ENCODE peak calls at places on chromosomes 4 and X, in four cellular contexts. I, D, N and J are unnamed samples. For H3K4me1, the result is how much of the 10 kb centered on the place peaks cover.

GRCh38 chr4:174522183-174523002 is at the start of gene HPGD:
- DNase-seq in I (no peak), D (peak), N (no peak), J (peak)

GRCh38 chr4:182065255-182065654 is 177.9 kb upstream of the TENM3 start:
- DNase-seq in I (no peak), D (no peak), N (no peak), J (no peak)

GRCh38 chrX:27039332-27039731 is 423.8 kb downstream of the PPP4R3C start:
- DNase-seq in I (no peak), D (no peak), N (no peak), J (no peak)

GRCh38 chrX:47170861-47171692 is 22.6 kb upstream of the UBA1 start:
- DNase-seq in I (no peak), D (no peak), N (no peak), J (no peak)

GRCh38 chrX:15838017-15838416 is 16.6 kb downstream of the AP1S2 start:
- DNase-seq in I (no peak), D (peak), N (no peak), J (no peak)

GRCh38 chrX:154374361-154375155 is at the start of gene FLNA:
- DNase-seq in I (no peak), D (peak), N (peak), J (no peak)

GRCh38 chr4:145804134-145804533 is 124.2 kb downstream of the C4orf51 start:
- DNase-seq in I (no peak), D (peak), N (peak), J (no peak)

GRCh38 chr4:187006189-187006618 is 282.5 kb upstream of the FAT1 start:
- DNase-seq in I (no peak), D (no peak), N (no peak), J (no peak)

GRCh38 chr4:186472948-186473347 is 82.4 kb downstream of the MTNR1A start:
- DNase-seq in I (no peak), D (peak), N (no peak), J (no peak)

GRCh38 chrX:129637217-129638109 is 17.3 kb downstream of the APLN start:
- DNase-seq in I (peak), D (peak), N (peak), J (peak)

GRCh38 chr4:142500966-142501365 is 345.1 kb downstream of the INPP4B start:
- DNase-seq in I (no peak), D (no peak), N (no peak), J (no peak)

GRCh38 chrX:48956728-48957414 is 536 bp downstream of the OTUD5 start:
- DNase-seq in I (no peak), D (no peak), N (no peak), J (no peak)

GRCh38 chr4:25913851-25914669 is at the start of gene SMIM20:
- DNase-seq in I (peak), D (peak), N (peak), J (peak)

GRCh38 chr4:113683143-113683542 is 78.4 kb downstream of the CAMK2D start:
- DNase-seq in I (no peak), D (no peak), N (no peak), J (no peak)

GRCh38 chrX:115067812-115068211 is 50.4 kb upstream of the IL13RA2 start:
- DNase-seq in I (no peak), D (no peak), N (no peak), J (no peak)

GRCh38 chr4:55256787-55257186 is 89.3 kb upstream of the SRD5A3 start:
- DNase-seq in I (no peak), D (no peak), N (no peak), J (no peak)

GRCh38 chr4:189177130-189177529 is 763.5 kb upstream of the FRG1 start:
- DNase-seq in I (no peak), D (peak), N (no peak), J (no peak)

DNA sequence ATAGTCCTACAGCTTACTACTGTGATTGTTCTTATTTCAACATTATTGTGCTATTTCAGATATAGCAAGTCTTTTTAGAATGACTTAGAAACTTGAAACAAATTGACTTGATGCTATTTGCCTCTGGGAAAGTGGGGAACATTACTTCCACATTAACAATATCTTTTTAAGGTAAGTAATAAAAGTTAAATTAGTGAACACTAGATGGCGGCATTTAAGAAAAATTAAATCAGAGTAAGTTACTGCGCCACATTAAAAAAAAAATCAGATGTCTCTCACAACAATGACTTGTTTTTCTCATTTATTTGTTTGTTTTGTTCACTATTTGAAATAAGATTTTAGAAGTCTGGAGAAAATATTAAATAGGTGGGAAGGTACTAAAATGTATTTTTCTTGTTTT is 1026.9 kb upstream of the SLIT2 start:
- DNase-seq in I (no peak), D (peak), N (no peak), J (no peak)
- TF ChIP-seq CTCF in I (no peak), D (peak), N (peak), J (no peak)

DNA sequence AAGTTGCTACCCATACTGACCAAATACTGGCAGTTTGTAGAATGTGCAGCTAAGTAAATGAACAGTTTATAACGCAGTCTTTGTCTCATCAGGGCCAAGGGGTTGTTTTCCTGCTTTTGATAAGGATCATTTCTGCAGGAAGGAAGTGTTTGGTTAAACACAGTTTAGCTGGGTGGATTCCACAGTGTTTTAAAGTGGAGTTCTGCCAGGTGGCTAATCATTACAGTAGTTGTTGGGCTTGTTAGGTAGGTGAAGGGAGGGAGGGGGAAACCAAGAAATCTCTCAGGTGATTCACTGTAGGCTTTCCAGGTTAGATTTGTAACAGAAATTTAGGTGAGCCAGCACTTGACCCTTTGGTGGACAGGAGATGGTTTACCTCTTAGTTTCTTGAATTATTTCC is 58.1 kb downstream of the FNIP2 start:
- DNase-seq in I (no peak), D (peak), N (no peak), J (peak)
- H3K4me1 ChIP-seq in I (under half), D (under half), N (under half), J (under half)

GRCh38 chrX:12497832-12498591 is 293.2 kb upstream of the PRPS2 start:
- DNase-seq in I (no peak), D (peak), N (no peak), J (no peak)
- TF ChIP-seq CTCF in I (no peak), D (peak), N (no peak), J (no peak)

GRCh38 chrX:63738696-63739095 is 46.3 kb downstream of the ARHGEF9 start:
- DNase-seq in I (no peak), D (no peak), N (no peak), J (no peak)
- H3K4me1 ChIP-seq in I (under half), D (under half), N (under half), J (under half)

DNA sequence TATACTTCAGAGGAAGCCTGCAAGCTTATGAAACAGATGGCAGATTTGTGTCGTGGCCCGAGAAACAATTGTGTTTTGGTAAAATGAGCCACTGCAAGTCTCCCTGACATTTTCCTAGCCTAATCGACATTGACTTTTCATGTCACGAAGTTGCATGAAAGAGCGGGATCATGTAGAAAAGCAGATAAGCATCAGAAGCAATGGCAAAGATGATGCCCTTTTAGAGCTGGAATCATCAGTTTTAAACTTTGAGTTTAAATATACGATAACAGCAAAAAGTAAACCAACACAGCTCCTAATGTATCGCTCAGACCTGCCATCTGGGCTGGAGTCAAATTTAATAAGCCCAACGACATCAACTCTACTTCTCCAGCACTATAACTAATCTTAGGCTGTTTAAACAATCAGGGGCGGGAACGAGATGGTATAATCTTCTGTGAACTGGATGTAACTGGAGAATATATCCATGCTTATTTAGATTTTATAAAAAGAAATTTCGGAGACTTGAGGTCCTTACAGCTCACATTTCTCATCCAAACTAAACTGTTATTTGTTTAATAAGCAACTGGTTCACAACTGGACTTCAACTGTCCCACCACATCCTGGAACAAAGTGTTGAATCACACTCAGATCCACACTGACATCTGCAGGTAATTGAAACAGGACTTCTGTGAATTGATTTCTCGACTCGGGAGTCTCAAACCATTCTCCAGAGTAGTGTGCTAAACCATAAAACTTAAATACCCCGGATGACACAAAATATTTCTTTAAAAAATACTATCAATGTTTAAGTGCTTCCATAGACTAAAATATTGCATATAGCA is 95.1 kb upstream of the PLAC1 start:
- DNase-seq in I (no peak), D (peak), N (no peak), J (no peak)
- TF ChIP-seq CTCF in I (no peak), D (peak), N (no peak), J (no peak)

DNA sequence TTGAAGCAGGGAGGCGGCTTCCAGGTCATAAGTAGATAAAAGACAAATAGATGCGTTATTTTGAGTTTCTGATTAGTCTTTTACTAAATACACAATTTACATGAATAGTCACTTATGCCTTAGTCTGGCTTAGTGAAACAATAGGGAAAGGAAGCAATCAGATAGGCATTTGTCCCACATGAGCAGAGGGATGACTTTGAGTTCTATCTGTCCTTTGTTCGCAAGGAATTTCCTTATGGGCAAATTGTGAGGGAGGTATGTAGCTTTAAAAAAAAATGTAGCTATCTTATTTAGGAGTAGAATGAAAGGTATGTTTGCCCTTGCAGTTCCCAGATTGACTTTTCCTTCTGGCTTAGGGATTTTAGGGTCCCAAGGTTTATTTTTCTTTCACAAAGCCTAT is 26.3 kb upstream of the ADH1C start:
- DNase-seq in I (no peak), D (no peak), N (no peak), J (no peak)
- H3K4me1 ChIP-seq in I (under half), D (under half), N (under half), J (under half)

GRCh38 chr4:152259866-152260265 is 276.0 kb downstream of the FBXW7 start:
- DNase-seq in I (no peak), D (peak), N (no peak), J (no peak)
- TF ChIP-seq CTCF in I (no peak), D (no peak), N (no peak), J (no peak)

GRCh38 chr4:4659871-4660651 is 118.2 kb upstream of the STX18 start:
- DNase-seq in I (no peak), D (peak), N (no peak), J (no peak)
- H3K4me1 ChIP-seq in I (under half), D (under half), N (under half), J (under half)